ENCODE peak calls at places on chromosomes 2 and 18, in five cellular contexts. D is colonic mucosa, P is neural progenitor cell, Z is DND-41, Q is mammary epithelial cell. U is an unnamed sample.

GRCh38 chr2:109497447-109497846 is 116.3 kb downstream of the SEPTIN10 start:
- DNase-seq in Q (no peak), P (no peak), D (no peak), Z (no peak), U (no peak)

GRCh38 chr2:19894135-19894792 is 7.5 kb downstream of the TTC32 start:
- DNase-seq in Q (no peak), Z (no peak), P (no peak), D (no peak), U (no peak)

GRCh38 chr2:174971868-174972781 is 33.1 kb downstream of the CHN1 start:
- DNase-seq in D (peak; percentile 68), P (no peak), Z (no peak), Q (peak; percentile 84), U (no peak)

GRCh38 chr2:101736233-101736632 is 38.7 kb downstream of the MAP4K4 start:
- DNase-seq in D (no peak), Q (no peak), P (no peak), Z (no peak), U (no peak)

GRCh38 chr2:188316354-188316753 is 24.7 kb downstream of the GULP1 start:
- DNase-seq in D (no peak), Q (no peak), P (peak; percentile 4), Z (no peak), U (no peak)

GRCh38 chr18:76487782-76488181 is 7.3 kb downstream of the ZNF516 start:
- DNase-seq in P (peak; percentile 61), Q (no peak), Z (no peak), D (no peak), U (no peak)

GRCh38 chr2:64769392-64770044 is 115.8 kb upstream of the SERTAD2 start:
- DNase-seq in P (no peak), Z (no peak), Q (no peak), D (peak; percentile 64), U (no peak)

GRCh38 chr2:204881519-204882111 is 336.3 kb downstream of the PARD3B start:
- DNase-seq in Z (peak; percentile 15), P (no peak), D (no peak), Q (no peak), U (no peak)

GRCh38 chr2:73368781-73369180 is 16.9 kb upstream of the ALMS1 start:
- DNase-seq in D (no peak), Q (no peak), P (no peak), Z (no peak), U (no peak)

GRCh38 chr2:199055336-199055735 is 402.4 kb downstream of the SATB2 start:
- DNase-seq in P (no peak), Z (no peak), Q (no peak), D (no peak), U (no peak)

GRCh38 chr2:21043744-21044532 is at the start of gene APOB:
- DNase-seq in Z (no peak), Q (no peak), P (peak; percentile 85), D (no peak), U (no peak)

GRCh38 chr2:65325066-65325465 is 97.4 kb downstream of the ACTR2 start:
- DNase-seq in D (no peak), Q (no peak), P (no peak), Z (no peak), U (no peak)

GRCh38 chr2:119108186-119108585 is 50.4 kb downstream of the C1QL2 start:
- DNase-seq in P (no peak), Z (no peak), Q (no peak), D (peak; percentile 7), U (no peak)

DNA sequence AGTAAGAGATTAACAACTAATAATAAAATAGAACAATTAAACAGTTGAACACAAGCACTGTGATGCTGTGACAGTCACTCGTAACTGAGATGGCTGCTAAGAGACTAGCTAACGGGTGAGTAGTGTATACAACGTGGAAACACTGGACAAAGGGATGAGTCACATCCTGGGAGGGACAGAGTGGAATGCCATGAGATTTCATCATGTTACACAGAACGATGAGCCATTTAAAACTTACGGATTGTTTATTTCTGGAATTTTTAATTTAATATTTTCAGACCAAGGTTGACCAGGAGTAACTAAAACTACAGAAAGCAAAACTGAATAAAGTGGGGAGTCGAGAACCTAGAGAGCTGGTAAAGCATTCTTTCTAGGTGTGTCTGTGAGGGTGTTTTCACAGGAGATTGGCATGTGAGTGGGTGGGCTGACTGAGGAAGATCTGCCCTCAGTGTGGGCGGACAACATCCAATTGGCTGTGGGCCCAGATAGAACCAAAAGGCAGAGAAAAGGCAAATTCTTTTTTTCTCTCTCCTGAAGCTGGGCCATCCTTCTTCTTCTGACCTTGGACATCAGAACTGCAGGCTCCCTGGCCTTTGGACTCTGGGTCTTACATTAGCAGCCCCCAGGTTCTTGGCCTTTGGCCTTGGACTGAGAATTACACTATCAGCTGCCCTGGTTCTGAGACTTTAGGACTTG is 14.6 kb downstream of the TMSB10 start:
- DNase-seq in Z (no peak), Q (peak; percentile 96), P (no peak), D (no peak), U (peak; percentile 58)
- H3K9ac ChIP-seq in Z (no peak overlapping the region), Q (peak overlapping the region; percentile 96), P (no peak overlapping the region), D (no peak overlapping the region), U (no peak overlapping the region)

GRCh38 chr2:71452565-71452964 is 796 bp upstream of the DYSF start:
- DNase-seq in P (peak; percentile 57), D (no peak), Q (peak; percentile 82), Z (no peak), U (no peak)

GRCh38 chr2:71455011-71455740 is 1.8 kb downstream of the DYSF start:
- DNase-seq in Q (no peak), D (no peak), P (no peak), Z (no peak), U (no peak)

GRCh38 chr2:71453404-71454220 is at the start of gene DYSF:
- DNase-seq in P (peak; percentile 88), Z (no peak), Q (peak; percentile 32), D (no peak), U (peak; percentile 76)

GRCh38 chr2:71455741-71456569 is 2.6 kb downstream of the DYSF start:
- DNase-seq in Q (no peak), Z (no peak), D (no peak), P (no peak), U (no peak)

GRCh38 chr2:71454221-71455010 is 1.1 kb downstream of the DYSF start:
- DNase-seq in Z (no peak), D (no peak), Q (no peak), P (no peak), U (no peak)
- TF ChIP-seq CTCF in Z (no peak), D (no peak), Q (no peak), P (no peak), U (no peak)

GRCh38 chr2:230586328-230586982 is 126.2 kb upstream of the CAB39 start:
- DNase-seq in Q (no peak), P (no peak), D (no peak), Z (no peak), U (no peak)
- H3K4me3 ChIP-seq in Q (no peak overlapping the region), P (no peak overlapping the region), D (no peak overlapping the region), Z (no peak overlapping the region), U (no peak overlapping the region)

DNA sequence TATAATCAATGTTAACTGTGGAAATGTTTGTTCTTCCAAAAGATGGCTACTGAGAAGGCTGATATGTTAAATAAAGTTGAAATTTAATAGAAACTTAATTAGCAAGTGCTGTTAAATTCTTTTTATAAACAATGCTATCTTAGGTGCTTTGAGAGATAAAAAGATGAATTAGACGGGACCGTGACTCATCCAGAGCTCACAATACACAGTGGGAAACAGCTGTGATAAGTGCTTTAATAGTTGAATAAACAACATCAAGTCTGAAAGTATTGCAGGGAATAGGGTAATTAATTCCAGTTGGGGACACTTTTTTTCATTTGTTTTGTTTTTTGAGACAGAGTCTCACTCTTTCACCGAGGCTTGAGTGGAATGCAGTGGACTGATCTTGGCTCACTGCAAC is 85.5 kb upstream of the DTNA start:
- DNase-seq in D (no peak), Z (no peak), P (no peak), Q (no peak), U (no peak)
- H3K9ac ChIP-seq in D (no peak overlapping the region), Z (no peak overlapping the region), P (no peak overlapping the region), Q (no peak overlapping the region), U (no peak overlapping the region)

DNA sequence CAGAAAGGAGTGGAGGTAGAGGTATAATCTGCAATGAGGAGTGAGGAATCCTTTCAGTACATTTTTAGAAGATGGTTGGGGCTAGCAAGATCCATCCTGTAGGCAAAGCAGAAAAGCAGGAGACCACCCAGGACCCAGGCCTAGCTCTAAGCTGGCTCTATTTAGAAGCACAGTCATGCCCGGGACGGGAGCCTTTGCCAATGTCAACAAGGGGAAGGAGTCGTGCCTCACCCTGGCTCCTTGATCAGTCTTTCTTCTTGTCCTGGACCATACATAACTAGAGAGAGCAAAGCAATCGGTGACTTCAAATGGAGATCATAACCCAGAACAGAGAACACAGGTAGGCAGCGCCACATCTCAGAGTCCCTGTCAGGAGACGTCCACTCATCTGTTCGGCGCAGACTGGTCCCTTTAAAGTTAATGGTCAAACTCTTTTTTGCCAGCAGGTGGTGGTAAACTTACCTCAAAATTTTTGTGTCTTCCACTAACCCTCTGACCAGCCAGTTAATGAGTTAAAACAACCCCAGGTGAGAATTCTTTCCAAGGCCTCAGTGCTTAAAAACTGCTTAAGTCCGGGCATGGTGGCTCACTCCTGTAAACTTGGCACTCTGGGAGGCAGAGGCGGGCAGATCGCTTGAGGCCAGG is 8.0 kb downstream of the MC5R start:
- DNase-seq in Z (no peak), Q (no peak), P (peak; percentile 35), D (no peak), U (no peak)
- TF ChIP-seq CTCF in Z (peak; percentile 18), Q (no peak), P (peak; percentile 49), D (no peak), U (no peak)

GRCh38 chr2:47404356-47404755 is 1.4 kb downstream of the MSH2 start:
- DNase-seq in D (peak; percentile 44), Z (peak; percentile 21), Q (no peak), P (no peak), U (no peak)
- H3K4me3 ChIP-seq in D (peak overlapping the region; percentile 81), Z (peak overlapping the region; percentile 76), Q (peak overlapping the region; percentile 97), P (peak overlapping the region; percentile 69), U (peak overlapping the region; percentile 79)

DNA sequence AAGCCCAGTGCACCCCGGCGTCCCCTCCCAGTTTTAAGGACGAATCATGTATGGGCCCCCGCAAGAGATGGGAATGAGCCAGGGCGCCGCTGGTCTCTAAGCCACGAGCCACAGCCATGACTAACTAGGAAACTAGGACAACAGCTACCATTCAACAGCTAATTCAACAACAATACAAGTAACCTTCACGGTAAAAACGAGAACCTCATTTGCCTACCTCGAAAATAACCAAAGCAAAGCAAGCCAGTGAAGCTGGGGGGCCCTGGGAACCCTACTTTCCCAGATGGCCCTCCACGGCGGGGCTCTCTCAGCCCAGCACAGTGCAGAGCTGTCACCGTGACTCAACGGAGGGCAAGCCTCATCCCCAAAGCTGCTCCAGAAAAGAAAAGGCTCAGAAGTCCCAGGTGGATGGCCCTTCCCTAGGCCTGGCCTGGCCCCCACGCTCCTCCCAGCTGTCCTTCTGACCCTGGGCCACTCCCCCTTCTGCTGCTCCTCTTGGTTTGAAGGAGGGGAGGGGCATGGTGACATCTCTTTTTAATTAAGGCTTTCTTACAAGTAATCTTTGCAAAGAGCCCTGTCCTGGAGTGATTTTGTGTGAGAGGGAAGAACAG is 126.3 kb downstream of the HDAC4 start:
- DNase-seq in P (peak; percentile 72), Q (peak; percentile 24), D (peak; percentile 33), Z (no peak), U (no peak)
- H3K9ac ChIP-seq in P (no peak overlapping the region), Q (no peak overlapping the region), D (peak overlapping the region; percentile 55), Z (peak overlapping the region; percentile 0), U (no peak overlapping the region)

DNA sequence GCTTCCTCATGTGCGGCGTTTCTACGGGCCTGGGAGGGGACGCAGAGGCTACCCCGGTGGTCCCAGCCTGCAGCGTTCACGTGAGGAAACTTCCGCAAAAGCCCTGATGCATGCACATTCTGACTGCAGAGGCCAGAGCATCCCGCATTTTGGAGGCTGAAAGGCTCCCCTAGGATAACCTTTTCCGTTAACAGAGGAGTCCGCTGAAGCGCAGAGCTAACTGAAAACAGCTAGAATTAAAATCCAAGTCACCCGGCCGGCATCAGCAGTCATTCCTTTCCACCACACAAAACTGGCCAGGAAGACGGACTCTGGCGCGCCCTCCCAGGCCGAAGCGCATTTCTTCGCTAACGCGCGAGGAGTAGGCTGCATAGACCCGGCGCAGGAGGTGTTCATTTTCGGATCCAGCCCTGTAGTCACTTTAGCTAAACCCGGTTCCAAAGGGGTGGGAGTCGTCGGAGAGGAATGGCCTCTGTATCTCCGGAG is 747 bp upstream of the TUBB6 start:
- DNase-seq in Z (no peak), P (peak; percentile 77), D (peak; percentile 38), Q (peak; percentile 63), U (peak; percentile 88)
- TF ChIP-seq CTCF in Z (no peak), P (peak; percentile 13), D (no peak), Q (peak; percentile 27), U (no peak)

U was measured in kidney.